ENCODE peak calls at places on chromosomes 6 and 20, in six cellular contexts. One of them, this sample, is unnamed.

GRCh38 chr6:46274502-46274901 is 103.7 kb upstream of the ENPP5 start:
- DNase-seq in activated naive CD4-positive, alpha-beta T cell treated with anti-CD3 and anti-CD28 coated beads, Interleukin-2, amount 50 U/mL, for 16 hours: no peak
- DNase-seq in EL: no peak
- DNase-seq in endothelial cell: no peak
- DNase-seq in neuronal stem cell: no peak
- DNase-seq in hypothalamus: no peak
- DNase-seq in this sample: no peak

GRCh38 chr6:20629509-20629908 is 95.3 kb downstream of the CDKAL1 start:
- DNase-seq in hypothalamus: no peak
- DNase-seq in activated naive CD4-positive, alpha-beta T cell treated with anti-CD3 and anti-CD28 coated beads, Interleukin-2, amount 50 U/mL, for 16 hours: no peak
- DNase-seq in EL: no peak
- DNase-seq in endothelial cell: no peak
- DNase-seq in neuronal stem cell: no peak
- DNase-seq in this sample: no peak

GRCh38 chr6:91045152-91045551 is 458.3 kb upstream of the MAP3K7 start:
- DNase-seq in endothelial cell: no peak
- DNase-seq in neuronal stem cell: no peak
- DNase-seq in hypothalamus: no peak
- DNase-seq in EL: no peak
- DNase-seq in activated naive CD4-positive, alpha-beta T cell treated with anti-CD3 and anti-CD28 coated beads, Interleukin-2, amount 50 U/mL, for 16 hours: no peak
- DNase-seq in this sample: no peak

GRCh38 chr6:105566503-105566902 is 163.6 kb upstream of the PREP start:
- DNase-seq in neuronal stem cell: no peak
- DNase-seq in EL: no peak
- DNase-seq in endothelial cell: no peak
- DNase-seq in activated naive CD4-positive, alpha-beta T cell treated with anti-CD3 and anti-CD28 coated beads, Interleukin-2, amount 50 U/mL, for 16 hours: no peak
- DNase-seq in hypothalamus: no peak
- DNase-seq in this sample: no peak

GRCh38 chr6:729646-730320 is 36.8 kb upstream of the EXOC2 start:
- DNase-seq in EL: no peak
- DNase-seq in hypothalamus: no peak
- DNase-seq in neuronal stem cell: no peak
- DNase-seq in endothelial cell: no peak
- DNase-seq in activated naive CD4-positive, alpha-beta T cell treated with anti-CD3 and anti-CD28 coated beads, Interleukin-2, amount 50 U/mL, for 16 hours: no peak
- DNase-seq in this sample: no peak

GRCh38 chr20:11445891-11446290 is 471.8 kb upstream of the BTBD3 start:
- DNase-seq in EL: peak; percentile 11
- DNase-seq in endothelial cell: no peak
- DNase-seq in hypothalamus: no peak
- DNase-seq in neuronal stem cell: no peak
- DNase-seq in activated naive CD4-positive, alpha-beta T cell treated with anti-CD3 and anti-CD28 coated beads, Interleukin-2, amount 50 U/mL, for 16 hours: no peak
- DNase-seq in this sample: no peak

GRCh38 chr20:51093240-51093763 is 70.4 kb upstream of the KCNG1 start:
- DNase-seq in activated naive CD4-positive, alpha-beta T cell treated with anti-CD3 and anti-CD28 coated beads, Interleukin-2, amount 50 U/mL, for 16 hours: no peak
- DNase-seq in neuronal stem cell: no peak
- DNase-seq in hypothalamus: no peak
- DNase-seq in endothelial cell: no peak
- DNase-seq in EL: no peak
- DNase-seq in this sample: no peak

GRCh38 chr6:13586936-13587542 is 12.6 kb downstream of the SIRT5 start:
- DNase-seq in neuronal stem cell: no peak
- DNase-seq in EL: peak; percentile 35
- DNase-seq in hypothalamus: no peak
- DNase-seq in endothelial cell: no peak
- DNase-seq in activated naive CD4-positive, alpha-beta T cell treated with anti-CD3 and anti-CD28 coated beads, Interleukin-2, amount 50 U/mL, for 16 hours: no peak
- DNase-seq in this sample: no peak

GRCh38 chr6:111591901-111592461 is 13.7 kb downstream of the TRAF3IP2 start:
- DNase-seq in hypothalamus: no peak
- DNase-seq in neuronal stem cell: no peak
- DNase-seq in endothelial cell: no peak
- DNase-seq in activated naive CD4-positive, alpha-beta T cell treated with anti-CD3 and anti-CD28 coated beads, Interleukin-2, amount 50 U/mL, for 16 hours: no peak
- DNase-seq in EL: peak; percentile 71
- DNase-seq in this sample: no peak